ENCODE peak calls at places on chromosome 18, in ten cellular contexts. K, M, X, U, D, W, J, H, O and G are unnamed samples. For H3K9me3, the result is how much of the 10 kb centered on the place peaks cover.

GRCh38 chr18:58527116-58528010 is 101.5 kb downstream of the ALPK2 start:
- DNase-seq in K (no peak), M (no peak), X (no peak), U (no peak), D (no peak), W (no peak), J (no peak), H (no peak), O (no peak), G (no peak)

GRCh38 chr18:10901329-10901728 is 248.0 kb downstream of the PIEZO2 start:
- DNase-seq in K (no peak), M (no peak), X (no peak), U (no peak), D (no peak), W (no peak), J (no peak), H (no peak), O (no peak), G (no peak)

GRCh38 chr18:37019157-37019571 is 190.2 kb downstream of the KIAA1328 start:
- DNase-seq in K (no peak), M (no peak), X (no peak), U (peak), D (peak), W (no peak), J (peak), H (no peak), O (no peak), G (no peak)

GRCh38 chr18:26397019-26397418 is 151.3 kb downstream of the KCTD1 start:
- DNase-seq in K (no peak), M (no peak), X (no peak), U (no peak), D (no peak), W (no peak), J (no peak), H (no peak), O (no peak), G (no peak)

GRCh38 chr18:596288-596881 is 403 bp upstream of the CLUL1 start:
- DNase-seq in K (peak), M (no peak), X (no peak), U (peak), D (peak), W (peak), J (peak), H (no peak), O (no peak), G (no peak)

GRCh38 chr18:50649821-50650220 is 89.9 kb downstream of the MAPK4 start:
- DNase-seq in K (peak), M (peak), X (peak), U (peak), D (no peak), W (no peak), J (no peak), H (peak), O (no peak), G (no peak)

GRCh38 chr18:63298393-63299015 is 21.1 kb downstream of the BCL2 start:
- DNase-seq in K (no peak), M (no peak), X (no peak), U (no peak), D (no peak), W (no peak), J (no peak), H (no peak), O (no peak), G (no peak)

GRCh38 chr18:10454800-10455550 is 540 bp downstream of the APCDD1 start:
- DNase-seq in K (no peak), M (peak), X (no peak), U (peak), D (no peak), W (no peak), J (no peak), H (peak), O (no peak), G (no peak)

GRCh38 chr18:44696892-44697291 is 16.2 kb downstream of the SETBP1 start:
- DNase-seq in K (no peak), M (peak), X (peak), U (peak), D (peak), W (no peak), J (no peak), H (peak), O (no peak), G (no peak)

GRCh38 chr18:37299471-37300304 is 265.9 kb downstream of the CELF4 start:
- DNase-seq in K (peak), M (peak), X (peak), U (peak), D (no peak), W (peak), J (peak), H (peak), O (no peak), G (peak)

GRCh38 chr18:59718108-59719057 is 21.2 kb upstream of the CCBE1 start:
- DNase-seq in K (no peak), M (no peak), X (no peak), U (peak), D (no peak), W (no peak), J (peak), H (no peak), O (no peak), G (peak)

GRCh38 chr18:48836231-48836805 is 114.4 kb downstream of the SMAD7 start:
- DNase-seq in K (no peak), M (no peak), X (no peak), U (no peak), D (no peak), W (no peak), J (no peak), H (no peak), O (no peak), G (no peak)

GRCh38 chr18:48838166-48838775 is 112.5 kb downstream of the SMAD7 start:
- DNase-seq in K (no peak), M (no peak), X (no peak), U (no peak), D (no peak), W (peak), J (no peak), H (no peak), O (no peak), G (no peak)

GRCh38 chr18:48836806-48837615 is 113.8 kb downstream of the SMAD7 start:
- DNase-seq in K (no peak), M (no peak), X (no peak), U (no peak), D (no peak), W (peak), J (no peak), H (no peak), O (no peak), G (no peak)

GRCh38 chr18:48838921-48839818 is 111.6 kb downstream of the SMAD7 start:
- DNase-seq in K (no peak), M (no peak), X (no peak), U (peak), D (no peak), W (no peak), J (peak), H (no peak), O (no peak), G (no peak)

DNA sequence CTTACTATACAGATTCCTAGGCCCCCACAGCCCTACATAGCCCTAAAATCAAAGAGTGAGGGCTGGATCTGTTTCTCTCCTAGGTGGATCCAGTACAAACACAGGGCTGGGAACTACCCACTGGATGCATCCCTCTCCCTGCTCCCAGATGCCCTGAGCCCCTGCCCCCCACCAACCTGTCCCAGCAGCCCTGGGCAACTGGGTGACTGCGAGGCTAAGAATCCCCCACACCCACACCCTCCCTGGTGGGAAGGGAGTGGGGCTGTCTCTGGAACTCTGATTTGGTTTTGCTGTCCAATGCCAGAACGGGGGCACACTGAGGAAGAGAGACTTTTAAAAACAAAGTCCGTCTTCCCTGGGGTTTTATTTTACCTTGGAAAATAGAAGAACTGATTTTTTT is 113.1 kb downstream of the SMAD7 start:
- DNase-seq in K (no peak), M (no peak), X (no peak), U (no peak), D (no peak), W (no peak), J (no peak), H (no peak), O (no peak), G (no peak)
- TF ChIP-seq CTCF in K (no peak), M (no peak), X (no peak), U (no peak), D (no peak), W (no peak), J (no peak), H (no peak), O (no peak), G (no peak)

GRCh38 chr18:76750886-76751537 is 71.3 kb upstream of the ZNF236 start:
- DNase-seq in K (no peak), M (no peak), X (no peak), U (no peak), D (no peak), W (no peak), J (no peak), H (no peak), O (no peak), G (no peak)

GRCh38 chr18:76752400-76752799 is 70.0 kb upstream of the ZNF236 start:
- DNase-seq in K (no peak), M (no peak), X (no peak), U (peak), D (no peak), W (no peak), J (no peak), H (no peak), O (no peak), G (no peak)

GRCh38 chr18:76751538-76751890 is 70.8 kb upstream of the ZNF236 start:
- DNase-seq in K (no peak), M (no peak), X (no peak), U (no peak), D (no peak), W (no peak), J (no peak), H (no peak), O (no peak), G (no peak)

GRCh38 chr18:76747676-76748075 is 74.7 kb upstream of the ZNF236 start:
- DNase-seq in K (no peak), M (no peak), X (no peak), U (no peak), D (no peak), W (no peak), J (no peak), H (no peak), O (no peak), G (no peak)

GRCh38 chr18:76750269-76750668 is 72.1 kb upstream of the ZNF236 start:
- DNase-seq in K (no peak), M (no peak), X (no peak), U (no peak), D (no peak), W (no peak), J (no peak), H (no peak), O (no peak), G (no peak)
- H3K9me3 ChIP-seq in K (under half), M (under half), X (under half), U (under half), D (under half), W (under half), J (under half), H (under half), O (under half), G (under half)

DNA sequence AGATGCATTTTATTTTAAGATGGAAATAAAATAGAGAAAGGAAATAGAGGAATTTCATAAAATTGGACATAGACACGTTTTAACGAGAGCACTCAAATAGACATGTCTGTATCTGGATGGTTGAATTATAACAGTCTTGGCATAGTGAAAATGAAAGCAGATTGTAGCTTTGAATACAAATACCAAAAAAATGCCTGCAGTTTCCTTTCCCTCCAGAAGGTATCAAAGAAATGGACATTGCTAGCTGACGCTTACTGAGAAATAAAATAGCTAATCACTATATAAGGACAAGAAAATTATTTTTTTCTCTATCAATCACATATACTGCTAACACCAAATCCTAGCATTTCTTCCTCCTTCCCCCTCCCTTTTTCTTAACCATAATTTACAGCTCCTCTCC is 11.4 kb upstream of the MAPRE2 start:
- DNase-seq in K (no peak), M (no peak), X (no peak), U (no peak), D (no peak), W (no peak), J (no peak), H (no peak), O (no peak), G (no peak)
- TF ChIP-seq CTCF in K (peak), M (peak), X (no peak), U (no peak), D (no peak), W (no peak), J (no peak), H (no peak), O (peak), G (peak)

DNA sequence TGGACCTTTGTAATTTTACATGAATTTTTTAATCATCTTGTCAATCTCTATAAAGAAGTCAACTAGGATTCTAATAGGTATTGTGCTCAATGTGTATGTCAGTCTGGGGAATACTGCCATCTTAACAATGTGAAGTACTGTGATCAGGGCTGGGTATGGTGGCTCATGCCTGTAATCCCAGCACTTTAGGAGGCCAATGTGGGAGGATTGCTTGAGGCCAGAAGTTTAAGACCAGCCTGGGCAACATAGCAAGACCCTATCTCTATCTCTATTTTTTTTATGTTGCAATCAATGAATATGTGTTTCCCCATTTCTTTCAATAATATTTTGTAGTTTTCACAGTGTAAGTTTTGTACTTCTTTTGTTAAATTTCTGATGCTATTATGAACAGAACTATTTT is 185.0 kb downstream of the DYM start:
- DNase-seq in K (no peak), M (no peak), X (no peak), U (no peak), D (no peak), W (no peak), J (no peak), H (no peak), O (no peak), G (no peak)
- H3K9me3 ChIP-seq in K (under half), M (under half), X (under half), U (under half), D (under half), W (under half), J (under half), H (under half), O (under half), G (under half)

GRCh38 chr18:47618758-47619157 is 311.7 kb downstream of the SMAD2 start:
- DNase-seq in K (no peak), M (no peak), X (no peak), U (no peak), D (no peak), W (no peak), J (no peak), H (no peak), O (no peak), G (no peak)
- TF ChIP-seq CTCF in K (no peak), M (no peak), X (no peak), U (no peak), D (no peak), W (no peak), J (no peak), H (no peak), O (no peak), G (no peak)

DNA sequence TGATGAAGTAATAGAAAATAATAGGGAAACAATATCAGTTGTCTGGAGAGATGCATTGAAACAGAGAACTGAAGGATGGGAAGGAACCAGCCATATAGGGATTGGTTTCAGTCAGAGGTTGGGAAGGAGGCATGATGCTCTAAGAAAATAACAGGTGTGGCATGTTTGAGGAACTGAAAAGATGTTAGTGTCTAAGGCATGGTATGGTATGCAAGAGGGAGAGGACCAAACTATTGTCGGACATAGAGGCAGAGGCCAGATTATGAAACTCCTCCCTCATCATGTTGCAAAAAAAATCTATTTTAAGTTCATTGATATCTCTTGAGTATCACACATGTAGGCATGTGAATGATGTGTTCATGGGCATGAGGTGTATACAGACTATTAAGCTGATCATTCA is 48.9 kb upstream of the EMILIN2 start:
- DNase-seq in K (no peak), M (no peak), X (no peak), U (no peak), D (no peak), W (no peak), J (no peak), H (no peak), O (no peak), G (no peak)
- H3K9me3 ChIP-seq in K (under half), M (under half), X (under half), U (under half), D (under half), W (under half), J (under half), H (under half), O (under half), G (under half)

DNA sequence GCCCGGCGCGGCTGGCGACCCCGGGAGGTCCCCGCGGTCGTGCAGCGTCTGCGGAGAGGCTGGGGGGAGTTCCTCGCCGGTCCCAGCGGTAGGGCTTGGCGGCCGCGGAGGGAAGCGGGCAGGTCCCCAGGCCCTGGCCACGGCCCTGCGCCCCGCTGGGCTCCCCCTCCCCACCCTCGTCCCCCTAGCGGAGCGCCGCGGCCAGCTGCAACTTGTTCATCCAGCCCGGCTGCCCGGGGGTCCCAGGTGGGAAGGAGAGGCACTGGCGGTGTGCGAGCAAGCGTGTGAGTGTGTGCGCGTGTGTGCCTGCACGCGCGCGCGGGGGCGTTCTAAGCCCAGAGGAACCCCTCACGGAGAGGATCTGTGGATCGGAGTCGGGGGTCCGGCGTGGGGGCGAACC is 1.3 kb downstream of the PTPRM start:
- DNase-seq in K (peak), M (peak), X (peak), U (no peak), D (peak), W (no peak), J (no peak), H (peak), O (peak), G (no peak)
- TF ChIP-seq CTCF in K (no peak), M (no peak), X (peak), U (peak), D (peak), W (no peak), J (no peak), H (no peak), O (peak), G (peak)